ENCODE peak calls at places on chromosomes 4 and X, in four cellular contexts. G is HepG2, J is transverse colon, B is K562. T is an unnamed sample. For H3K27me3, the result is how much of the 10 kb centered on the place peaks cover.

GRCh38 chrX:76802698-76803097 is 375.2 kb downstream of the MAGEE1 start:
- DNase-seq in G (no peak), J (no peak), B (no peak), T (no peak)

GRCh38 chr4:165440415-165440882 is 61.6 kb downstream of the CPE start:
- DNase-seq in G (peak), J (no peak), B (no peak), T (no peak)

GRCh38 chr4:85475631-85476233 is 782 bp downstream of the ARHGAP24 start:
- DNase-seq in G (no peak), J (no peak), B (no peak), T (peak)

GRCh38 chr4:92231511-92231910 is 72.3 kb upstream of the GRID2 start:
- DNase-seq in G (no peak), J (no peak), B (no peak), T (no peak)

GRCh38 chr4:43360296-43360695 is 467.8 kb downstream of the GRXCR1 start:
- DNase-seq in G (peak), J (no peak), B (no peak), T (no peak)

GRCh38 chr4:118834070-118834469 is 1.9 kb downstream of the SEC24D start:
- DNase-seq in G (no peak), J (no peak), B (no peak), T (no peak)

GRCh38 chrX:120136128-120136527 is 20.4 kb upstream of the RHOXF1 start:
- DNase-seq in G (no peak), J (no peak), B (no peak), T (no peak)

GRCh38 chr4:518569-519083 is 19.6 kb downstream of the PIGG start:
- DNase-seq in G (no peak), J (no peak), B (no peak), T (no peak)

GRCh38 chrX:40132751-40133150 is 35.0 kb upstream of the BCOR start:
- DNase-seq in G (no peak), J (peak), B (peak), T (peak)

GRCh38 chrX:151970661-151971060 is 3.8 kb downstream of the GABRE start:
- DNase-seq in G (peak), J (peak), B (no peak), T (peak)

GRCh38 chrX:16130707-16131106 is 7.3 kb downstream of the GRPR start:
- DNase-seq in G (no peak), J (no peak), B (no peak), T (no peak)

GRCh38 chr4:142534994-142535393 is 311.1 kb downstream of the INPP4B start:
- DNase-seq in G (no peak), J (no peak), B (no peak), T (no peak)

GRCh38 chr4:113031212-113031611 is 18.2 kb upstream of the ANK2 start:
- DNase-seq in G (no peak), J (no peak), B (no peak), T (no peak)

GRCh38 chrX:23661671-23662070 is 5.6 kb upstream of the PRDX4 start:
- DNase-seq in G (no peak), J (no peak), B (no peak), T (no peak)

GRCh38 chr4:79227896-79228295 is 98.0 kb downstream of the NAA11 start:
- DNase-seq in G (no peak), J (no peak), B (no peak), T (no peak)

GRCh38 chrX:143580266-143580665 is 55.6 kb downstream of the SLITRK4 start:
- DNase-seq in G (no peak), J (no peak), B (no peak), T (no peak)

GRCh38 chr4:110475881-110476818 is at the start of gene ENPEP:
- DNase-seq in G (no peak), J (peak), B (no peak), T (no peak)

GRCh38 chrX:129959493-129959832 is 23.0 kb upstream of the BCORL1 start:
- DNase-seq in G (no peak), J (peak), B (peak), T (no peak)

GRCh38 chrX:150868625-150869024 is 29.8 kb downstream of the CD99L2 start:
- DNase-seq in G (no peak), J (no peak), B (no peak), T (no peak)

GRCh38 chrX:1390621-1391369 is 1.1 kb downstream of the SLC25A6 start:
- DNase-seq in G (no peak), J (peak), B (no peak), T (no peak)

GRCh38 chr4:130359537-130359936 is 1263.6 kb downstream of the C4orf33 start:
- DNase-seq in G (peak), J (no peak), B (no peak), T (no peak)

GRCh38 chrX:72006461-72006860 is 95.8 kb downstream of the NHSL2 start:
- DNase-seq in G (no peak), J (no peak), B (no peak), T (no peak)

GRCh38 chr4:16909245-16909644 is 10.8 kb upstream of the LDB2 start:
- DNase-seq in G (no peak), J (no peak), B (no peak), T (no peak)

GRCh38 chr4:67549123-67549522 is 3.8 kb upstream of the CENPC start:
- DNase-seq in G (peak), J (no peak), B (no peak), T (no peak)

GRCh38 chr4:154399259-154399974 is 92.2 kb downstream of the DCHS2 start:
- DNase-seq in G (peak), J (no peak), B (peak), T (no peak)

GRCh38 chr4:72701987-72702819 is 133.2 kb upstream of the ADAMTS3 start:
- DNase-seq in G (peak), J (no peak), B (peak), T (peak)

GRCh38 chrX:114626323-114626722 is 42.4 kb downstream of the HTR2C start:
- DNase-seq in G (peak), J (no peak), B (peak), T (peak)

GRCh38 chr4:24704152-24704551 is 91.2 kb upstream of the SOD3 start:
- DNase-seq in G (no peak), J (no peak), B (no peak), T (no peak)

GRCh38 chrX:151227637-151228036 is 51.3 kb downstream of the GPR50 start:
- DNase-seq in G (no peak), J (no peak), B (no peak), T (no peak)

GRCh38 chr4:13302876-13303275 is 181.3 kb downstream of the RAB28 start:
- DNase-seq in G (no peak), J (no peak), B (no peak), T (no peak)

GRCh38 chr4:102759835-102760644 is 728 bp downstream of the MANBA start:
- DNase-seq in G (peak), J (peak), B (peak), T (no peak)
- H3K27me3 ChIP-seq in G (under half), J (under half), B (under half), T (under half)

GRCh38 chr4:74362347-74362746 is 2.6 kb upstream of the EREG start:
- DNase-seq in G (no peak), J (no peak), B (no peak), T (no peak)

GRCh38 chr4:74357965-74358364 is 7.0 kb upstream of the EREG start:
- DNase-seq in G (no peak), J (no peak), B (no peak), T (no peak)
- TF ChIP-seq POLR2A in G (no peak), J (no peak), B (no peak), T (no peak)

GRCh38 chrX:8027876-8028275 is 100.7 kb upstream of the PNPLA4 start:
- DNase-seq in G (no peak), J (no peak), B (no peak), T (no peak)
- TF ChIP-seq CTCF in G (no peak), J (no peak), B (no peak), T (no peak)

GRCh38 chr4:6195602-6196319 is 4.6 kb downstream of the JAKMIP1 start:
- DNase-seq in G (no peak), J (no peak), B (no peak), T (no peak)
- H3K27me3 ChIP-seq in G (under half), J (half or more), B (under half), T (under half)

DNA sequence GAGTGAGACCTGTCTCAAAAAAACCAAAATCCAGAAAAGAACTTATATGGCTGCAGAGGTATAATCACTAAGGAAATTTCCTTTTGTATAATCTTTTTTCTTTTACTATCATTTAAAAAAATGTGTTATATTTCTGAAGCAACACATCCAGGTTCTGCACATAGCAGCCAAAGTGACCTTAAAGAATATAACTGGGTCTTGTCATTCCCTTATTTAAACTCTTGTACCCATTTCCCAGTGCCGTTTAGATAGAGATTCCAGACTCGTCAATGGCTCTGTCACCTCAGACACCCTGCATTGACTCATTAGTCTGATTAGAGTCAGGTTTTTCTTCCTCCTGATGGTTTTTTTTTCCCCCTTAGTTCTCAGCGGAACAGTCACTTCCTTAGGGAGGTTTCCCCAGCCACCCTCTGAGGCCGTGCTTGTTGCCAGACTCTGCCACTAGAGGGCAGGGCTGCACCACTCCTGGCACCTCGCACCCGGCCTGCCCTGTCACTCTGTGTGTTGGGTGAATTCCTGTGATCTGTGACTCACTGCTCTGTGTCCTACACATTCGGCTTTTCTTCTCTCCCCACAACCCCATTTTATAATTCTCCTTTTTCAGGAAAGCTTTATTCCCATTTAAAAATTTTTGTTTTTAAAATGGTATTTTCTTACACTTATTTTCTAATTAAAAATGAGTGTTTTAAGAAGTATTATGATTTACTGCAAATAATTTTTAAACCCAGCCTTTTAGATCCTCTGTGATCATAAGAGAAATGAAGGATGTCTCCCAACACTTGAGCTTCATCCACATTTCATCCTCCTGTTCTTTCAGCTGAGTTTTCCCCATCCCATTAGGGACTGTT is 32.1 kb downstream of the HTT start:
- DNase-seq in G (peak), J (peak), B (peak), T (peak)
- TF ChIP-seq POLR2A in G (no peak), J (no peak), B (no peak), T (no peak)

GRCh38 chr4:185640809-185641675 is 105.7 kb upstream of the PDLIM3 start:
- DNase-seq in G (peak), J (no peak), B (no peak), T (no peak)
- TF ChIP-seq CTCF in G (peak), J (peak), B (peak), T (no peak)

DNA sequence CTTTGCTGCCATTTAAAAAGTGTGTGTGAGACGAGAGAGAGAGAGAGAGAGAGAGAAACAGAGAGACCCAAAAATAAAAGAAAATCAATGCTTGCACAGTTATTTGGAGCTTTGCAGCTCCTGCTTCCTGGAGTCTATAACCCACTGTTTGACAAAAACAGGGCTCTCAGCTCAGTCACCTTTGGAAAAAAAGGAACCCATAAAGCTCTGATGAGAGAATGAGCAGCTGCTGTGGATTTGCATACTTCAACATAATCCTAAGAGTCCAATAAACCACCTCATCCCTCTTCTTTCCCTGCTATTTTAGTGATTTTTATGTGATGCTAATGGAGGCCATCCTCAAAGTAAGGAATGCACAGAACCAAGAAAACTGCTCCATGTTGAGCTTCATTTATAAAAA is 50.3 kb downstream of the USP26 start:
- DNase-seq in G (no peak), J (no peak), B (no peak), T (no peak)
- H3K27me3 ChIP-seq in G (under half), J (under half), B (under half), T (under half)

GRCh38 chrX:153971632-153972367 is at the start of gene HCFC1:
- DNase-seq in G (peak), J (peak), B (peak), T (peak)
- TF ChIP-seq POLR2A in G (no peak), J (no peak), B (peak), T (no peak)

GRCh38 chrX:116961872-116962582 is 499.3 kb upstream of the CT83 start:
- DNase-seq in G (peak), J (no peak), B (no peak), T (no peak)
- TF ChIP-seq CTCF in G (no peak), J (peak), B (no peak), T (peak)